ENCODE peak calls at places on chromosomes 13 and 19, in nine cellular contexts. One of them, this sample, is unnamed.

GRCh38 chr13:23947893-23948292 is 50.6 kb upstream of the C1QTNF9B start:
- DNase-seq in T-helper 2 cell: no peak
- DNase-seq in A172: no peak
- DNase-seq in effector CD4-positive, alpha-beta T cell: no peak
- DNase-seq in transverse colon: no peak
- DNase-seq in tibial artery: no peak
- DNase-seq in thyroid gland: no peak
- DNase-seq in mesendoderm: no peak
- DNase-seq in breast epithelium: no peak
- DNase-seq in this sample: no peak

GRCh38 chr19:46009530-46010510 is 13.0 kb downstream of the PGLYRP1 start:
- DNase-seq in T-helper 2 cell: peak; percentile 54
- DNase-seq in A172: peak; percentile 48
- DNase-seq in effector CD4-positive, alpha-beta T cell: peak; percentile 56
- DNase-seq in transverse colon: peak; percentile 69
- DNase-seq in tibial artery: no peak
- DNase-seq in thyroid gland: peak; percentile 64
- DNase-seq in mesendoderm: peak; percentile 90
- DNase-seq in breast epithelium: no peak
- DNase-seq in this sample: peak; percentile 32

GRCh38 chr19:16458391-16459128 is 13.2 kb downstream of the EPS15L1 start:
- DNase-seq in T-helper 2 cell: no peak
- DNase-seq in A172: no peak
- DNase-seq in effector CD4-positive, alpha-beta T cell: no peak
- DNase-seq in transverse colon: no peak
- DNase-seq in tibial artery: no peak
- DNase-seq in thyroid gland: peak; percentile 73
- DNase-seq in mesendoderm: no peak
- DNase-seq in breast epithelium: no peak
- DNase-seq in this sample: no peak

GRCh38 chr19:38386968-38387549 is 775 bp downstream of the GGN start:
- DNase-seq in T-helper 2 cell: no peak
- DNase-seq in A172: no peak
- DNase-seq in effector CD4-positive, alpha-beta T cell: no peak
- DNase-seq in transverse colon: no peak
- DNase-seq in tibial artery: no peak
- DNase-seq in thyroid gland: no peak
- DNase-seq in mesendoderm: no peak
- DNase-seq in breast epithelium: no peak
- DNase-seq in this sample: no peak

GRCh38 chr19:6198896-6199239 is 63.4 kb downstream of the ACSBG2 start:
- DNase-seq in T-helper 2 cell: no peak
- DNase-seq in A172: peak; percentile 22
- DNase-seq in effector CD4-positive, alpha-beta T cell: no peak
- DNase-seq in transverse colon: no peak
- DNase-seq in tibial artery: no peak
- DNase-seq in thyroid gland: no peak
- DNase-seq in mesendoderm: no peak
- DNase-seq in breast epithelium: no peak
- DNase-seq in this sample: no peak

GRCh38 chr19:45153339-45154063 is 7.3 kb downstream of the NKPD1 start:
- DNase-seq in T-helper 2 cell: peak; percentile 21
- DNase-seq in A172: no peak
- DNase-seq in effector CD4-positive, alpha-beta T cell: no peak
- DNase-seq in transverse colon: peak; percentile 36
- DNase-seq in tibial artery: no peak
- DNase-seq in thyroid gland: peak; percentile 54
- DNase-seq in mesendoderm: peak; percentile 54
- DNase-seq in breast epithelium: no peak
- DNase-seq in this sample: peak; percentile 15

GRCh38 chr19:40831502-40832430 is 18.5 kb downstream of the CYP2A6 start:
- DNase-seq in T-helper 2 cell: no peak
- DNase-seq in A172: peak; percentile 92
- DNase-seq in effector CD4-positive, alpha-beta T cell: no peak
- DNase-seq in transverse colon: peak; percentile 55
- DNase-seq in tibial artery: no peak
- DNase-seq in thyroid gland: no peak
- DNase-seq in mesendoderm: no peak
- DNase-seq in breast epithelium: no peak
- DNase-seq in this sample: no peak

GRCh38 chr19:53183146-53183545 is 10.0 kb downstream of the ZNF665 start:
- DNase-seq in T-helper 2 cell: no peak
- DNase-seq in A172: peak; percentile 42
- DNase-seq in effector CD4-positive, alpha-beta T cell: no peak
- DNase-seq in transverse colon: no peak
- DNase-seq in tibial artery: no peak
- DNase-seq in thyroid gland: no peak
- DNase-seq in mesendoderm: peak; percentile 79
- DNase-seq in breast epithelium: no peak
- DNase-seq in this sample: no peak

GRCh38 chr19:46776927-46777911 is 11.2 kb downstream of the SLC1A5 start:
- DNase-seq in T-helper 2 cell: no peak
- DNase-seq in A172: no peak
- DNase-seq in effector CD4-positive, alpha-beta T cell: no peak
- DNase-seq in transverse colon: no peak
- DNase-seq in tibial artery: no peak
- DNase-seq in thyroid gland: no peak
- DNase-seq in mesendoderm: peak; percentile 69
- DNase-seq in breast epithelium: no peak
- DNase-seq in this sample: no peak

GRCh38 chr13:67772807-67773453 is 542.8 kb upstream of the PCDH9 start:
- DNase-seq in T-helper 2 cell: no peak
- DNase-seq in A172: no peak
- DNase-seq in effector CD4-positive, alpha-beta T cell: no peak
- DNase-seq in transverse colon: no peak
- DNase-seq in tibial artery: no peak
- DNase-seq in thyroid gland: no peak
- DNase-seq in mesendoderm: no peak
- DNase-seq in breast epithelium: no peak
- DNase-seq in this sample: no peak

GRCh38 chr13:36421447-36421846 is 10.8 kb upstream of the CCNA1 start:
- DNase-seq in T-helper 2 cell: no peak
- DNase-seq in A172: no peak
- DNase-seq in effector CD4-positive, alpha-beta T cell: no peak
- DNase-seq in transverse colon: no peak
- DNase-seq in tibial artery: no peak
- DNase-seq in thyroid gland: no peak
- DNase-seq in mesendoderm: no peak
- DNase-seq in breast epithelium: no peak
- DNase-seq in this sample: no peak

GRCh38 chr13:99965329-99966000 is 6.1 kb downstream of the ZIC5 start:
- DNase-seq in T-helper 2 cell: no peak
- DNase-seq in A172: no peak
- DNase-seq in effector CD4-positive, alpha-beta T cell: no peak
- DNase-seq in transverse colon: no peak
- DNase-seq in tibial artery: no peak
- DNase-seq in thyroid gland: no peak
- DNase-seq in mesendoderm: no peak
- DNase-seq in breast epithelium: no peak
- DNase-seq in this sample: no peak

GRCh38 chr19:9881720-9882119 is 46.6 kb downstream of the PIN1 start:
- DNase-seq in T-helper 2 cell: no peak
- DNase-seq in A172: peak; percentile 39
- DNase-seq in effector CD4-positive, alpha-beta T cell: no peak
- DNase-seq in transverse colon: peak; percentile 61
- DNase-seq in tibial artery: no peak
- DNase-seq in thyroid gland: no peak
- DNase-seq in mesendoderm: no peak
- DNase-seq in breast epithelium: no peak
- DNase-seq in this sample: no peak

GRCh38 chr13:110506859-110507566 is 54.5 kb downstream of the RAB20 start:
- DNase-seq in T-helper 2 cell: no peak
- DNase-seq in A172: no peak
- DNase-seq in effector CD4-positive, alpha-beta T cell: no peak
- DNase-seq in transverse colon: peak; percentile 90
- DNase-seq in tibial artery: peak; percentile 94
- DNase-seq in thyroid gland: peak; percentile 97
- DNase-seq in mesendoderm: no peak
- DNase-seq in breast epithelium: peak; percentile 78
- DNase-seq in this sample: no peak

GRCh38 chr19:7699422-7700127 is 2.4 kb downstream of the FCER2 start:
- DNase-seq in T-helper 2 cell: no peak
- DNase-seq in A172: peak; percentile 20
- DNase-seq in effector CD4-positive, alpha-beta T cell: no peak
- DNase-seq in transverse colon: no peak
- DNase-seq in tibial artery: no peak
- DNase-seq in thyroid gland: no peak
- DNase-seq in mesendoderm: peak; percentile 7
- DNase-seq in breast epithelium: no peak
- DNase-seq in this sample: no peak

GRCh38 chr19:33684550-33685303 is 63.0 kb downstream of the CHST8 start:
- DNase-seq in T-helper 2 cell: no peak
- DNase-seq in A172: no peak
- DNase-seq in effector CD4-positive, alpha-beta T cell: no peak
- DNase-seq in transverse colon: no peak
- DNase-seq in tibial artery: peak; percentile 39
- DNase-seq in thyroid gland: peak; percentile 49
- DNase-seq in mesendoderm: peak; percentile 21
- DNase-seq in breast epithelium: peak; percentile 30
- DNase-seq in this sample: no peak

GRCh38 chr19:4775627-4776152 is 15.8 kb upstream of the FEM1A start:
- DNase-seq in T-helper 2 cell: no peak
- DNase-seq in A172: no peak
- DNase-seq in effector CD4-positive, alpha-beta T cell: no peak
- DNase-seq in transverse colon: no peak
- DNase-seq in tibial artery: no peak
- DNase-seq in thyroid gland: no peak
- DNase-seq in mesendoderm: no peak
- DNase-seq in breast epithelium: no peak
- DNase-seq in this sample: no peak

GRCh38 chr19:18629166-18630088 is 7.4 kb upstream of the KLHL26 start:
- DNase-seq in T-helper 2 cell: no peak
- DNase-seq in A172: no peak
- DNase-seq in effector CD4-positive, alpha-beta T cell: no peak
- DNase-seq in transverse colon: no peak
- DNase-seq in tibial artery: peak; percentile 80
- DNase-seq in thyroid gland: peak; percentile 27
- DNase-seq in mesendoderm: no peak
- DNase-seq in breast epithelium: no peak
- DNase-seq in this sample: no peak

GRCh38 chr19:39413903-39414608 is 1.6 kb downstream of the PLEKHG2 start:
- DNase-seq in T-helper 2 cell: no peak
- DNase-seq in A172: peak; percentile 35
- DNase-seq in effector CD4-positive, alpha-beta T cell: peak; percentile 16
- DNase-seq in transverse colon: peak; percentile 31
- DNase-seq in tibial artery: peak; percentile 78
- DNase-seq in thyroid gland: peak; percentile 63
- DNase-seq in mesendoderm: peak; percentile 59
- DNase-seq in breast epithelium: no peak
- DNase-seq in this sample: no peak

GRCh38 chr19:13823256-13823655 is 28.0 kb downstream of the ZSWIM4 start:
- DNase-seq in T-helper 2 cell: no peak
- DNase-seq in A172: no peak
- DNase-seq in effector CD4-positive, alpha-beta T cell: no peak
- DNase-seq in transverse colon: no peak
- DNase-seq in tibial artery: peak; percentile 75
- DNase-seq in thyroid gland: no peak
- DNase-seq in mesendoderm: no peak
- DNase-seq in breast epithelium: no peak
- DNase-seq in this sample: no peak